ENCODE peak calls at places on chromosomes 12 and 14, in four cellular contexts. K is adipocyte, N is iris pigment epithelial cell, M is epithelial cell of proximal tubule. G is an unnamed sample.

GRCh38 chr12:67885370-67886169 is 103.7 kb upstream of the IFNG-AS1 start:
- DNase-seq in K (no peak), N (no peak), M (peak), G (peak)

GRCh38 chr12:82857276-82857675 is 170.6 kb downstream of the TMTC2 start:
- DNase-seq in K (no peak), N (no peak), M (peak), G (no peak)

GRCh38 chr12:65518771-65519170 is 240.3 kb downstream of the MSRB3 start:
- DNase-seq in K (no peak), N (no peak), M (no peak), G (peak)

GRCh38 chr14:65098586-65098985 is 3.7 kb downstream of the MAX start:
- DNase-seq in K (peak), N (peak), M (no peak), G (peak)

GRCh38 chr14:75885829-75886228 is 96.0 kb downstream of the TGFB3 start:
- DNase-seq in K (peak), N (peak), M (peak), G (peak)

GRCh38 chr14:23613242-23614070 is 22.7 kb upstream of the DHRS2 start:
- DNase-seq in K (no peak), N (no peak), M (no peak), G (no peak)

GRCh38 chr14:69499436-69499835 is 14.9 kb downstream of the PLEKHD1 start:
- DNase-seq in K (no peak), N (no peak), M (no peak), G (no peak)

GRCh38 chr14:96104469-96105057 is 65.4 kb downstream of the C14orf132 start:
- DNase-seq in K (peak), N (peak), M (peak), G (peak)

GRCh38 chr12:63900922-63901793 is 56.7 kb downstream of the SRGAP1 start:
- DNase-seq in K (no peak), N (no peak), M (no peak), G (no peak)

GRCh38 chr12:106115450-106115849 is 23.3 kb downstream of the NUAK1 start:
- DNase-seq in K (no peak), N (no peak), M (no peak), G (no peak)

GRCh38 chr12:92431146-92431545 is 271.6 kb upstream of the PLEKHG7 start:
- DNase-seq in K (no peak), N (no peak), M (no peak), G (no peak)

GRCh38 chr12:123237646-123238329 is 4.6 kb downstream of the MTRFR start:
- DNase-seq in K (peak), N (peak), M (no peak), G (peak)

GRCh38 chr14:20631023-20631820 is 10.3 kb downstream of the OR6S1 start:
- DNase-seq in K (peak), N (peak), M (no peak), G (peak)

GRCh38 chr12:4448943-4449861 is 3.6 kb upstream of the FGF6 start:
- DNase-seq in K (no peak), N (no peak), M (no peak), G (no peak)

GRCh38 chr12:1908758-1909157 is 9.7 kb downstream of the CACNA2D4 start:
- DNase-seq in K (no peak), N (no peak), M (no peak), G (no peak)

GRCh38 chr12:1593232-1594044 is 943 bp downstream of the FBXL14 start:
- DNase-seq in K (peak), N (peak), M (no peak), G (peak)

GRCh38 chr12:119911147-119911546 is 34.0 kb upstream of the CIT start:
- DNase-seq in K (peak), N (peak), M (no peak), G (peak)